ENCODE peak calls at places on chromosomes 13 and 19, in ten cellular contexts. One of them, this sample, is unnamed.

GRCh38 chr13:112803422-112803821 is 113.6 kb downstream of the ATP11A start:
- DNase-seq in AG10803: no peak
- DNase-seq in AG09309: no peak
- DNase-seq in spleen: no peak
- DNase-seq in mucosa of descending colon: no peak
- DNase-seq in AG09319: no peak
- DNase-seq in AG04450: no peak
- DNase-seq in heart left ventricle: no peak
- DNase-seq in left lung: no peak
- DNase-seq in WTC11: no peak
- DNase-seq in this sample: no peak

GRCh38 chr13:50599927-50600326 is 243.6 kb downstream of the DLEU7 start:
- DNase-seq in AG10803: no peak
- DNase-seq in AG09309: no peak
- DNase-seq in spleen: no peak
- DNase-seq in mucosa of descending colon: no peak
- DNase-seq in AG09319: no peak
- DNase-seq in AG04450: no peak
- DNase-seq in heart left ventricle: no peak
- DNase-seq in left lung: no peak
- DNase-seq in WTC11: no peak
- DNase-seq in this sample: no peak

GRCh38 chr13:50080856-50081105 is 65.5 kb downstream of the KCNRG start:
- DNase-seq in AG10803: no peak
- DNase-seq in AG09309: no peak
- DNase-seq in spleen: no peak
- DNase-seq in mucosa of descending colon: no peak
- DNase-seq in AG09319: no peak
- DNase-seq in AG04450: no peak
- DNase-seq in heart left ventricle: no peak
- DNase-seq in left lung: no peak
- DNase-seq in WTC11: no peak
- DNase-seq in this sample: no peak

GRCh38 chr13:39498471-39499114 is 104.4 kb downstream of the LHFPL6 start:
- DNase-seq in AG10803: no peak
- DNase-seq in AG09309: no peak
- DNase-seq in spleen: no peak
- DNase-seq in mucosa of descending colon: no peak
- DNase-seq in AG09319: no peak
- DNase-seq in AG04450: no peak
- DNase-seq in heart left ventricle: no peak
- DNase-seq in left lung: no peak
- DNase-seq in WTC11: no peak
- DNase-seq in this sample: no peak

GRCh38 chr13:114142640-114143490 is 10.4 kb upstream of the RASA3 start:
- DNase-seq in AG10803: no peak
- DNase-seq in AG09309: no peak
- DNase-seq in spleen: peak
- DNase-seq in mucosa of descending colon: peak
- DNase-seq in AG09319: no peak
- DNase-seq in AG04450: no peak
- DNase-seq in heart left ventricle: peak
- DNase-seq in left lung: peak
- DNase-seq in WTC11: peak
- DNase-seq in this sample: no peak

GRCh38 chr19:40422428-40423226 is 3.2 kb downstream of the SERTAD1 start:
- DNase-seq in AG10803: no peak
- DNase-seq in AG09309: no peak
- DNase-seq in spleen: peak
- DNase-seq in mucosa of descending colon: peak
- DNase-seq in AG09319: no peak
- DNase-seq in AG04450: no peak
- DNase-seq in heart left ventricle: no peak
- DNase-seq in left lung: no peak
- DNase-seq in WTC11: no peak
- DNase-seq in this sample: no peak

GRCh38 chr19:39223703-39224279 is 19.7 kb upstream of the SYCN start:
- DNase-seq in AG10803: peak
- DNase-seq in AG09309: no peak
- DNase-seq in spleen: no peak
- DNase-seq in mucosa of descending colon: peak
- DNase-seq in AG09319: no peak
- DNase-seq in AG04450: no peak
- DNase-seq in heart left ventricle: no peak
- DNase-seq in left lung: no peak
- DNase-seq in WTC11: peak
- DNase-seq in this sample: no peak

GRCh38 chr13:37364024-37364423 is 234.5 kb downstream of the POSTN start:
- DNase-seq in AG10803: peak
- DNase-seq in AG09309: no peak
- DNase-seq in spleen: no peak
- DNase-seq in mucosa of descending colon: no peak
- DNase-seq in AG09319: no peak
- DNase-seq in AG04450: no peak
- DNase-seq in heart left ventricle: no peak
- DNase-seq in left lung: no peak
- DNase-seq in WTC11: no peak
- DNase-seq in this sample: no peak

GRCh38 chr19:43310221-43310620 is 40.9 kb upstream of the PSG9 start:
- DNase-seq in AG10803: no peak
- DNase-seq in AG09309: no peak
- DNase-seq in spleen: no peak
- DNase-seq in mucosa of descending colon: no peak
- DNase-seq in AG09319: no peak
- DNase-seq in AG04450: no peak
- DNase-seq in heart left ventricle: no peak
- DNase-seq in left lung: no peak
- DNase-seq in WTC11: no peak
- DNase-seq in this sample: no peak

GRCh38 chr19:43306097-43306496 is 36.8 kb upstream of the PSG9 start:
- DNase-seq in AG10803: peak
- DNase-seq in AG09309: no peak
- DNase-seq in spleen: no peak
- DNase-seq in mucosa of descending colon: no peak
- DNase-seq in AG09319: no peak
- DNase-seq in AG04450: no peak
- DNase-seq in heart left ventricle: no peak
- DNase-seq in left lung: no peak
- DNase-seq in WTC11: no peak
- DNase-seq in this sample: no peak

GRCh38 chr19:43308244-43308815 is 39.0 kb upstream of the PSG9 start:
- DNase-seq in AG10803: no peak
- DNase-seq in AG09309: no peak
- DNase-seq in spleen: no peak
- DNase-seq in mucosa of descending colon: no peak
- DNase-seq in AG09319: no peak
- DNase-seq in AG04450: no peak
- DNase-seq in heart left ventricle: no peak
- DNase-seq in left lung: no peak
- DNase-seq in WTC11: no peak
- DNase-seq in this sample: no peak

GRCh38 chr19:43300876-43301765 is 31.8 kb upstream of the PSG9 start:
- DNase-seq in AG10803: no peak
- DNase-seq in AG09309: no peak
- DNase-seq in spleen: no peak
- DNase-seq in mucosa of descending colon: no peak
- DNase-seq in AG09319: no peak
- DNase-seq in AG04450: no peak
- DNase-seq in heart left ventricle: no peak
- DNase-seq in left lung: no peak
- DNase-seq in WTC11: no peak
- DNase-seq in this sample: no peak

GRCh38 chr19:43305642-43306041 is 36.3 kb upstream of the PSG9 start:
- DNase-seq in AG10803: no peak
- DNase-seq in AG09309: no peak
- DNase-seq in spleen: no peak
- DNase-seq in mucosa of descending colon: peak
- DNase-seq in AG09319: no peak
- DNase-seq in AG04450: no peak
- DNase-seq in heart left ventricle: no peak
- DNase-seq in left lung: no peak
- DNase-seq in WTC11: no peak
- DNase-seq in this sample: no peak
- TF ChIP-seq CTCF in AG10803: peak
- TF ChIP-seq CTCF in AG09309: peak
- TF ChIP-seq CTCF in spleen: no peak
- TF ChIP-seq CTCF in mucosa of descending colon: no peak
- TF ChIP-seq CTCF in AG09319: no peak
- TF ChIP-seq CTCF in AG04450: peak
- TF ChIP-seq CTCF in heart left ventricle: no peak
- TF ChIP-seq CTCF in left lung: no peak
- TF ChIP-seq CTCF in WTC11: no peak
- TF ChIP-seq CTCF in this sample: no peak

DNA sequence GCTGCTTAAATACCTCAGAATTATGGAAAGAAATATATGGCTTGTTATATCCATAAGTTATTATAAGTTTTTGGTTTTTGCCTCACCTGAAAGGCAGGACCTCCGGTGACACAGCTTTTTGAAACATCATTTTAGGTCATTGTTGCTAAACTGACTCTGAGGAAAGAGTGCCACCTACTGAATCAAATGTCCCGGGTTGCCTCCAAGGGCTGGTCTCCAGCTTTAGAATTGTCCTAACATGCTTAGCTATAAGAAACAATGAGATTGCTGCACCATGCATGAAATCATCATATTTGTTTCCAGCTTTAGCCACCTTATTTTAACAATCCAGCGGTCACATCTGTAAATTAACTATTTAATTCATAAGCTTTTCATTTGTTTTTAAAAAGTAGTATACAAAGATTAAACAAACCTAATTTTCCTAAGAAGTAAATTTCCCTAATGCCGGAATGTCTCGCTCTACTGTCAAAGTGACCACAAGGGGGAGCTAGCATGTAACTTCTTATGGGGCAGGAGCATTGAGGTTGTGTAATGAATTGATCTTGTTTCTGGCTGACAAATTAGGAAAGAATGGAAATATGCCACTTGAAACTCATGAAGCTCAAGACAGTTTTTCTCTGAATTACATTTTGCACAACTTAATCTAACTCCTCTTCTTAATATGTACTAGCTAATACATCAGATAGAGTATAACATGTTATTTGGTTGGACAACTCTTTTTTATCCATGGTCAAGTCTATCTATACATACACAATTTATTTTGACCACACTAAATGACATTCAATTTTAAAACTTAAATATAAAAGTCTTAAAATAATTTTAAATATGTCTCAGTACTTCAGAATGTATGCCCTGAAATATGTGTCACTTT is 6.7 kb upstream of the PCDH17 start:
- DNase-seq in AG10803: peak
- DNase-seq in AG09309: no peak
- DNase-seq in spleen: no peak
- DNase-seq in mucosa of descending colon: peak
- DNase-seq in AG09319: peak
- DNase-seq in AG04450: no peak
- DNase-seq in heart left ventricle: peak
- DNase-seq in left lung: no peak
- DNase-seq in WTC11: peak
- DNase-seq in this sample: peak
- TF ChIP-seq CTCF in AG10803: peak
- TF ChIP-seq CTCF in AG09309: peak
- TF ChIP-seq CTCF in spleen: peak
- TF ChIP-seq CTCF in mucosa of descending colon: peak
- TF ChIP-seq CTCF in AG09319: peak
- TF ChIP-seq CTCF in AG04450: peak
- TF ChIP-seq CTCF in heart left ventricle: peak
- TF ChIP-seq CTCF in left lung: peak
- TF ChIP-seq CTCF in WTC11: peak
- TF ChIP-seq CTCF in this sample: peak

GRCh38 chr13:111626371-111627305 is 306.2 kb downstream of the TEX29 start:
- DNase-seq in AG10803: no peak
- DNase-seq in AG09309: no peak
- DNase-seq in spleen: no peak
- DNase-seq in mucosa of descending colon: no peak
- DNase-seq in AG09319: no peak
- DNase-seq in AG04450: no peak
- DNase-seq in heart left ventricle: no peak
- DNase-seq in left lung: no peak
- DNase-seq in WTC11: no peak
- DNase-seq in this sample: no peak

GRCh38 chr13:111623170-111623569 is 302.7 kb downstream of the TEX29 start:
- DNase-seq in AG10803: no peak
- DNase-seq in AG09309: no peak
- DNase-seq in spleen: no peak
- DNase-seq in mucosa of descending colon: no peak
- DNase-seq in AG09319: no peak
- DNase-seq in AG04450: no peak
- DNase-seq in heart left ventricle: no peak
- DNase-seq in left lung: no peak
- DNase-seq in WTC11: no peak
- DNase-seq in this sample: no peak

GRCh38 chr13:111627596-111627995 is 307.2 kb downstream of the TEX29 start:
- DNase-seq in AG10803: no peak
- DNase-seq in AG09309: no peak
- DNase-seq in spleen: no peak
- DNase-seq in mucosa of descending colon: no peak
- DNase-seq in AG09319: no peak
- DNase-seq in AG04450: no peak
- DNase-seq in heart left ventricle: no peak
- DNase-seq in left lung: no peak
- DNase-seq in WTC11: no peak
- DNase-seq in this sample: no peak

GRCh38 chr13:111623743-111624505 is 303.5 kb downstream of the TEX29 start:
- DNase-seq in AG10803: no peak
- DNase-seq in AG09309: no peak
- DNase-seq in spleen: no peak
- DNase-seq in mucosa of descending colon: no peak
- DNase-seq in AG09319: no peak
- DNase-seq in AG04450: no peak
- DNase-seq in heart left ventricle: no peak
- DNase-seq in left lung: no peak
- DNase-seq in WTC11: no peak
- DNase-seq in this sample: no peak

GRCh38 chr13:111625526-111626315 is 305.3 kb downstream of the TEX29 start:
- DNase-seq in AG10803: no peak
- DNase-seq in AG09309: no peak
- DNase-seq in spleen: no peak
- DNase-seq in mucosa of descending colon: no peak
- DNase-seq in AG09319: no peak
- DNase-seq in AG04450: no peak
- DNase-seq in heart left ventricle: no peak
- DNase-seq in left lung: no peak
- DNase-seq in WTC11: no peak
- DNase-seq in this sample: no peak
- TF ChIP-seq CTCF in AG10803: no peak
- TF ChIP-seq CTCF in AG09309: no peak
- TF ChIP-seq CTCF in spleen: no peak
- TF ChIP-seq CTCF in mucosa of descending colon: no peak
- TF ChIP-seq CTCF in AG09319: no peak
- TF ChIP-seq CTCF in AG04450: no peak
- TF ChIP-seq CTCF in heart left ventricle: no peak
- TF ChIP-seq CTCF in left lung: no peak
- TF ChIP-seq CTCF in WTC11: no peak
- TF ChIP-seq CTCF in this sample: no peak

DNA sequence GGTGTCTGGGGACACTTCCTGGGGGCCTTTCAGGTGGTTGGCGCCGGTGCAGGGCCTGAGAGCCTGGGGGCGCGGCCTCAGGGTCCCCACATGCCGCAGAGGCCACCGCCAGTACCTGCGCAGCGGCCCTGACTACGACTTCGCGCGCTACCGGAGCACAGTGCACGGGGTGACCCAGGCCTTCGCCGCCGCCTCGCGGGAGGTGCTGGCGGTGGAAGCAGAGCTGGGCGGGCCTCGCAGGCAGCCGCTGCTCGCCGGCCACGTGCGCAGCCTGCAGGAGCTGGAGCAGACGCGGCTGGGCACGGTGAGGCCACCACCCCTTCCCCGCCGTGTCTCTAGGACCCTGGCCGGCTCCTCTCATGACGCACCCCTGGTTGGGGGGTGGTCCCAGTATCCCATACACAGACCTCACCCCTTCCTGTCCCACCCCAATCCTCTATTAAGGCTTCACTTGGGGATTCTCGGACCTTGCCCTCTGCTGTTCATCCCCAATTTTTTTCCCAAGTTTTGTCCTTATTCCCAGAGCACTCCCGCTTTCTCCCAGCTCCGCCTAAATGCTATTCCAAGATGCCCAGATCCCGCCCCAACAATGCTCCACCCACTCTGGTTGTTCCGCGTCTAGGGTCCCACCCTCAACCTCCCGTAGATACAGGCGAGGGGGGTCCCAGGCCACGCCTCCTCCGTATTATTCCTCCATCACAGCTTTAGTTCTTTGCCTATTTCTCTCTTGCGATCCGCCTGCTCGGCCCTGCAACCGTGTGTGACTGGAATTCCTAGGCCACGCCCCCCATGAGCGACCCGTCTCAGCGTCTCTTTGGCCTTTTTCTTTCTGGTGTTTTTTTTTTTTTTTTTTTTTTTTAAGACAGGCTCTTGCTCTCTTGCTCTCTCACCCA is 1.0 kb downstream of the REX1BD start:
- DNase-seq in AG10803: peak
- DNase-seq in AG09309: no peak
- DNase-seq in spleen: peak
- DNase-seq in mucosa of descending colon: peak
- DNase-seq in AG09319: no peak
- DNase-seq in AG04450: no peak
- DNase-seq in heart left ventricle: peak
- DNase-seq in left lung: peak
- DNase-seq in WTC11: peak
- DNase-seq in this sample: peak
- TF ChIP-seq CTCF in AG10803: peak
- TF ChIP-seq CTCF in AG09309: no peak
- TF ChIP-seq CTCF in spleen: peak
- TF ChIP-seq CTCF in mucosa of descending colon: peak
- TF ChIP-seq CTCF in AG09319: no peak
- TF ChIP-seq CTCF in AG04450: peak
- TF ChIP-seq CTCF in heart left ventricle: peak
- TF ChIP-seq CTCF in left lung: peak
- TF ChIP-seq CTCF in WTC11: no peak
- TF ChIP-seq CTCF in this sample: no peak

This sample was measured in mesothelial cell of epicardium.